ENCODE peak calls at places on chromosomes 13 and 19, in seven cellular contexts. Q, S, C, H, N, Z and R are unnamed samples.

GRCh38 chr13:33262997-33263396 is 22.6 kb downstream of the STARD13 start:
- DNase-seq in H (no peak), N (no peak), Z (no peak), S (no peak), Q (no peak), C (no peak), R (no peak)

GRCh38 chr13:114264886-114265611 is 16.4 kb upstream of the UPF3A start:
- DNase-seq in N (no peak), H (no peak), S (no peak), C (no peak), Z (peak), Q (no peak), R (no peak)

GRCh38 chr19:11505504-11506100 is at the start of gene ZNF653:
- DNase-seq in S (peak), N (peak), H (peak), Q (peak), Z (peak), C (peak), R (peak)

GRCh38 chr19:17855333-17856152 is 4.2 kb upstream of the RPL18A start:
- DNase-seq in S (no peak), H (peak), N (peak), Q (peak), C (peak), Z (peak), R (peak)

GRCh38 chr19:29665826-29666633 is 769 bp downstream of the PLEKHF1 start:
- DNase-seq in S (peak), Q (peak), C (no peak), Z (peak), N (no peak), H (peak), R (peak)

GRCh38 chr19:35114656-35115537 is 726 bp upstream of the FXYD3 start:
- DNase-seq in N (peak), Q (peak), S (peak), H (peak), Z (peak), C (peak), R (peak)

GRCh38 chr13:77136902-77137420 is 110.0 kb upstream of the FBXL3 start:
- DNase-seq in C (no peak), S (no peak), H (no peak), Q (no peak), Z (peak), N (no peak), R (no peak)

GRCh38 chr13:20431080-20431479 is 94.6 kb downstream of the CRYL1 start:
- DNase-seq in H (no peak), Q (no peak), N (no peak), S (no peak), C (no peak), Z (no peak), R (no peak)

GRCh38 chr19:45884682-45885555 is 1.0 kb downstream of the IRF2BP1 start:
- DNase-seq in N (no peak), Q (peak), Z (no peak), S (no peak), H (no peak), C (peak), R (no peak)

GRCh38 chr13:100594731-100595130 is 6.1 kb upstream of the GGACT start:
- DNase-seq in S (no peak), Z (no peak), Q (no peak), C (no peak), H (peak), N (no peak), R (no peak)

GRCh38 chr13:110309661-110310524 is 2.8 kb downstream of the COL4A2 start:
- DNase-seq in S (no peak), Z (no peak), H (no peak), Q (no peak), C (no peak), N (no peak), R (peak)

GRCh38 chr19:55253842-55254624 is 4.8 kb downstream of the PPP6R1 start:
- DNase-seq in S (no peak), Z (no peak), C (peak), N (no peak), Q (no peak), H (no peak), R (no peak)

GRCh38 chr19:4302238-4302630 is at the start of gene TMIGD2:
- DNase-seq in N (no peak), S (no peak), Q (no peak), H (no peak), Z (no peak), C (peak), R (no peak)

GRCh38 chr19:17338440-17339078 is 1.2 kb downstream of the GTPBP3 start:
- DNase-seq in Z (no peak), C (no peak), H (peak), N (no peak), Q (no peak), S (no peak), R (no peak)

GRCh38 chr19:11767633-11768133 is 883 bp downstream of the ZNF441 start:
- DNase-seq in C (peak), Z (peak), H (peak), S (no peak), N (no peak), Q (peak), R (peak)

GRCh38 chr19:18128044-18128443 is 24.9 kb upstream of the PIK3R2 start:
- DNase-seq in Z (peak), C (no peak), Q (no peak), S (no peak), N (no peak), H (no peak), R (no peak)

GRCh38 chr19:39833160-39833463 is 850 bp downstream of the DYRK1B start:
- DNase-seq in N (no peak), C (no peak), Q (no peak), Z (no peak), S (no peak), H (no peak), R (no peak)

GRCh38 chr19:57280913-57281425 is 684 bp downstream of the ZNF460 start:
- DNase-seq in Z (no peak), Q (no peak), H (no peak), S (no peak), N (peak), C (peak), R (no peak)

GRCh38 chr19:48635966-48636858 is 967 bp downstream of the DBP start:
- DNase-seq in S (no peak), Q (peak), N (no peak), C (peak), Z (no peak), H (peak), R (peak)

GRCh38 chr19:34220472-34221063 is 33.8 kb upstream of the GARRE1 start:
- DNase-seq in N (peak), H (peak), S (peak), Z (peak), Q (peak), C (peak), R (peak)

GRCh38 chr19:50639121-50640112 is at the start of gene SYT3:
- DNase-seq in Z (peak), S (no peak), Q (no peak), C (peak), N (peak), H (no peak), R (peak)
- H3K4me3 ChIP-seq in Z (peak), S (no peak), Q (peak), C (no peak), N (peak), H (no peak), R (peak)

GRCh38 chr19:3096267-3096901 is 2.2 kb downstream of the GNA11 start:
- DNase-seq in N (no peak), C (no peak), Q (no peak), Z (no peak), H (peak), S (no peak), R (no peak)
- H3K4me3 ChIP-seq in N (no peak), C (no peak), Q (peak), Z (peak), H (peak), S (no peak), R (peak)

DNA sequence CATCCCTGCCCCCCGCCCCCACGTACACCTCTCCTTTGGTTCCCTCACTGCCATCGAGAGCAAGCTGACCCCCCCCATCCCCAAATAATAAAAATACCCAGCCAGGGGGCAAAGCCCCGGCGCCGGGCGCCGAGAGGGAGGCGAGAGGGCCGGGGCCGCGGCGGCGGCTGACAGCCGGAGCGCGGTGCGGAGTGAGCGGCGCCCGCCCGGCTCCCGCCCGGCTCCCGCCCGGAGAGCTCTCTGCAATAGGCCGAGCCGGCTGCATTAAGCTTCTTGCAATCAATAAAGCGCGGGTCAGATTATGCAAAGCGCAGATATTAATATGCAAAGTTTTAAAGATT is 40.9 kb downstream of the DEDD2 start:
- DNase-seq in Q (no peak), S (no peak), H (no peak), N (peak), Z (no peak), C (no peak), R (no peak)
- H3K4me3 ChIP-seq in Q (peak), S (peak), H (peak), N (peak), Z (peak), C (peak), R (peak)

DNA sequence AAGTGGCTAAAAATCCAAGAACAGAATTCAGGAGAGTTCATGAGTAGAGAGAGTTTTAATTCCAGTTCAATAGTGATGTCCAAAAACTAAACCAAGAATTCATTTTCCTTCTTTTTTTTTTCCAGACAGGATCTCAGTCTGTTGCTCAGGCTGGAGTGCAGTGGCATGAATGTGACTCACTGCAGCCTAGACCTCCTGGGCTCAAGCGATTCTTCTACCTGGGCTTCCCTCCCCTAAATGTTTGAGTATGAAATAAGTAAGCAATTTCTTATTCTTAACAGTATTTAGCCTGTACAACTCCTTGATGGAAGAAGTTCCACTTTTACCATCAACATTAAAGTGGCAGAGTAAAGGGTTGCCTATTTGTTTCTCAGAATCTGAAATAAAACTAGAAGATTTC is 3.8 kb downstream of the COMMD6 start:
- DNase-seq in S (no peak), N (no peak), C (no peak), Z (no peak), H (no peak), Q (no peak), R (no peak)
- H3K4me3 ChIP-seq in S (no peak), N (no peak), C (no peak), Z (no peak), H (no peak), Q (no peak), R (no peak)

GRCh38 chr19:1739960-1740629 is 13.2 kb upstream of the ONECUT3 start:
- DNase-seq in Q (no peak), C (no peak), H (no peak), N (no peak), S (no peak), Z (no peak), R (no peak)
- H3K4me3 ChIP-seq in Q (no peak), C (no peak), H (no peak), N (no peak), S (no peak), Z (no peak), R (no peak)

GRCh38 chr13:97109256-97109655 is 112.9 kb upstream of the MBNL2 start:
- DNase-seq in S (no peak), C (no peak), H (no peak), Z (no peak), Q (no peak), N (no peak), R (no peak)
- H3K4me3 ChIP-seq in S (no peak), C (no peak), H (no peak), Z (no peak), Q (no peak), N (no peak), R (no peak)